ENCODE peak calls at places on chromosomes 1 and 21, in five cellular contexts. One of them, this sample, is unnamed.

GRCh38 chr1:170402451-170403311 is 129.3 kb upstream of the GORAB start:
- DNase-seq in pancreas: no peak
- DNase-seq in foreskin fibroblast: peak
- DNase-seq in activated effector memory CD4-positive, alpha-beta T cell treated with Interleukin-2 at 50 U/mL for 16 hours: no peak
- DNase-seq in HTR-8/SVneo: no peak
- DNase-seq in this sample: no peak

GRCh38 chr1:39852876-39853275 is 30.4 kb downstream of the TRIT1 start:
- DNase-seq in HTR-8/SVneo: no peak
- DNase-seq in activated effector memory CD4-positive, alpha-beta T cell treated with Interleukin-2 at 50 U/mL for 16 hours: no peak
- DNase-seq in pancreas: no peak
- DNase-seq in foreskin fibroblast: no peak
- DNase-seq in this sample: no peak

GRCh38 chr1:206479164-206480125 is 9.2 kb downstream of the IKBKE start:
- DNase-seq in pancreas: peak
- DNase-seq in activated effector memory CD4-positive, alpha-beta T cell treated with Interleukin-2 at 50 U/mL for 16 hours: peak
- DNase-seq in foreskin fibroblast: peak
- DNase-seq in HTR-8/SVneo: peak
- DNase-seq in this sample: peak

GRCh38 chr1:218971166-218971565 is 202.5 kb upstream of the LYPLAL1 start:
- DNase-seq in activated effector memory CD4-positive, alpha-beta T cell treated with Interleukin-2 at 50 U/mL for 16 hours: no peak
- DNase-seq in pancreas: no peak
- DNase-seq in HTR-8/SVneo: no peak
- DNase-seq in foreskin fibroblast: peak
- DNase-seq in this sample: no peak

GRCh38 chr1:30700528-30701265 is 22.7 kb downstream of the MATN1 start:
- DNase-seq in HTR-8/SVneo: peak
- DNase-seq in activated effector memory CD4-positive, alpha-beta T cell treated with Interleukin-2 at 50 U/mL for 16 hours: no peak
- DNase-seq in foreskin fibroblast: peak
- DNase-seq in pancreas: no peak
- DNase-seq in this sample: no peak

GRCh38 chr21:15732290-15732995 is 2.7 kb downstream of the USP25 start:
- DNase-seq in activated effector memory CD4-positive, alpha-beta T cell treated with Interleukin-2 at 50 U/mL for 16 hours: no peak
- DNase-seq in HTR-8/SVneo: peak
- DNase-seq in pancreas: no peak
- DNase-seq in foreskin fibroblast: no peak
- DNase-seq in this sample: no peak

GRCh38 chr1:45329445-45329844 is 2.8 kb downstream of the HPDL start:
- DNase-seq in activated effector memory CD4-positive, alpha-beta T cell treated with Interleukin-2 at 50 U/mL for 16 hours: no peak
- DNase-seq in HTR-8/SVneo: no peak
- DNase-seq in foreskin fibroblast: no peak
- DNase-seq in pancreas: no peak
- DNase-seq in this sample: no peak

GRCh38 chr1:94541175-94542087 is at the start of gene F3:
- DNase-seq in pancreas: peak
- DNase-seq in HTR-8/SVneo: peak
- DNase-seq in activated effector memory CD4-positive, alpha-beta T cell treated with Interleukin-2 at 50 U/mL for 16 hours: peak
- DNase-seq in foreskin fibroblast: peak
- DNase-seq in this sample: peak

GRCh38 chr1:93114403-93114802 is 35.3 kb downstream of the MTF2 start:
- DNase-seq in foreskin fibroblast: no peak
- DNase-seq in pancreas: no peak
- DNase-seq in HTR-8/SVneo: no peak
- DNase-seq in activated effector memory CD4-positive, alpha-beta T cell treated with Interleukin-2 at 50 U/mL for 16 hours: no peak
- DNase-seq in this sample: no peak